ENCODE peak calls at places on chromosomes 5 and 9, in nine cellular contexts. One of them, this sample, is unnamed.

GRCh38 chr9:94891183-94891582 is 164.7 kb downstream of the AOPEP start:
- DNase-seq in upper lobe of left lung: no peak
- DNase-seq in GM12878: no peak
- DNase-seq in stomach: no peak
- DNase-seq in K562: no peak
- DNase-seq in HepG2: no peak
- DNase-seq in HCT116: no peak
- DNase-seq in GM23338: no peak
- DNase-seq in sigmoid colon: no peak
- DNase-seq in this sample: no peak

GRCh38 chr5:110058175-110058574 is 368.4 kb downstream of the MAN2A1 start:
- DNase-seq in upper lobe of left lung: no peak
- DNase-seq in GM12878: no peak
- DNase-seq in stomach: no peak
- DNase-seq in K562: no peak
- DNase-seq in HepG2: no peak
- DNase-seq in HCT116: no peak
- DNase-seq in GM23338: no peak
- DNase-seq in sigmoid colon: no peak
- DNase-seq in this sample: no peak

GRCh38 chr5:157400741-157401140 is 59.3 kb upstream of the NIPAL4 start:
- DNase-seq in upper lobe of left lung: no peak
- DNase-seq in GM12878: no peak
- DNase-seq in stomach: no peak
- DNase-seq in K562: no peak
- DNase-seq in HepG2: no peak
- DNase-seq in HCT116: no peak
- DNase-seq in GM23338: no peak
- DNase-seq in sigmoid colon: no peak
- DNase-seq in this sample: no peak

GRCh38 chr9:6441269-6441668 is 28.3 kb downstream of the UHRF2 start:
- DNase-seq in upper lobe of left lung: no peak
- DNase-seq in GM12878: no peak
- DNase-seq in stomach: no peak
- DNase-seq in K562: no peak
- DNase-seq in HepG2: no peak
- DNase-seq in HCT116: no peak
- DNase-seq in GM23338: no peak
- DNase-seq in sigmoid colon: no peak
- DNase-seq in this sample: no peak

GRCh38 chr5:26229848-26230247 is 808.5 kb downstream of the CDH9 start:
- DNase-seq in upper lobe of left lung: no peak
- DNase-seq in GM12878: no peak
- DNase-seq in stomach: no peak
- DNase-seq in K562: no peak
- DNase-seq in HepG2: no peak
- DNase-seq in HCT116: no peak
- DNase-seq in GM23338: no peak
- DNase-seq in sigmoid colon: no peak
- DNase-seq in this sample: no peak

GRCh38 chr9:128552744-128553221 is 396 bp downstream of the SPTAN1 start:
- DNase-seq in upper lobe of left lung: no peak
- DNase-seq in GM12878: no peak
- DNase-seq in stomach: peak
- DNase-seq in K562: peak
- DNase-seq in HepG2: no peak
- DNase-seq in HCT116: no peak
- DNase-seq in GM23338: peak
- DNase-seq in sigmoid colon: peak
- DNase-seq in this sample: no peak

GRCh38 chr9:112784020-112784788 is 33.6 kb downstream of the SNX30 start:
- DNase-seq in upper lobe of left lung: no peak
- DNase-seq in GM12878: no peak
- DNase-seq in stomach: no peak
- DNase-seq in K562: no peak
- DNase-seq in HepG2: no peak
- DNase-seq in HCT116: no peak
- DNase-seq in GM23338: peak
- DNase-seq in sigmoid colon: no peak
- DNase-seq in this sample: no peak

GRCh38 chr9:71853084-71853483 is 57.9 kb downstream of the ABHD17B start:
- DNase-seq in upper lobe of left lung: no peak
- DNase-seq in GM12878: no peak
- DNase-seq in stomach: no peak
- DNase-seq in K562: no peak
- DNase-seq in HepG2: no peak
- DNase-seq in HCT116: no peak
- DNase-seq in GM23338: no peak
- DNase-seq in sigmoid colon: no peak
- DNase-seq in this sample: no peak

GRCh38 chr9:130138791-130139190 is 33.4 kb upstream of the NCS1 start:
- DNase-seq in upper lobe of left lung: no peak
- DNase-seq in GM12878: no peak
- DNase-seq in stomach: no peak
- DNase-seq in K562: peak
- DNase-seq in HepG2: no peak
- DNase-seq in HCT116: no peak
- DNase-seq in GM23338: no peak
- DNase-seq in sigmoid colon: peak
- DNase-seq in this sample: no peak

GRCh38 chr9:91426123-91426745 is 2.6 kb upstream of the NFIL3 start:
- DNase-seq in upper lobe of left lung: no peak
- DNase-seq in GM12878: no peak
- DNase-seq in stomach: no peak
- DNase-seq in K562: peak
- DNase-seq in HepG2: peak
- DNase-seq in HCT116: peak
- DNase-seq in GM23338: peak
- DNase-seq in sigmoid colon: no peak
- DNase-seq in this sample: no peak

GRCh38 chr5:151682240-151682639 is 4.5 kb downstream of the SPARC start:
- DNase-seq in upper lobe of left lung: no peak
- DNase-seq in GM12878: no peak
- DNase-seq in stomach: no peak
- DNase-seq in K562: no peak
- DNase-seq in HepG2: no peak
- DNase-seq in HCT116: no peak
- DNase-seq in GM23338: no peak
- DNase-seq in sigmoid colon: no peak
- DNase-seq in this sample: no peak

GRCh38 chr9:12698293-12698692 is 5.1 kb downstream of the TYRP1 start:
- DNase-seq in upper lobe of left lung: no peak
- DNase-seq in GM12878: no peak
- DNase-seq in stomach: no peak
- DNase-seq in K562: no peak
- DNase-seq in HepG2: no peak
- DNase-seq in HCT116: no peak
- DNase-seq in GM23338: no peak
- DNase-seq in sigmoid colon: no peak
- DNase-seq in this sample: no peak

GRCh38 chr9:137494104-137494544 is 35.0 kb upstream of the NSMF start:
- DNase-seq in upper lobe of left lung: no peak
- DNase-seq in GM12878: no peak
- DNase-seq in stomach: no peak
- DNase-seq in K562: peak
- DNase-seq in HepG2: no peak
- DNase-seq in HCT116: no peak
- DNase-seq in GM23338: no peak
- DNase-seq in sigmoid colon: no peak
- DNase-seq in this sample: no peak
- TF ChIP-seq POLR2AphosphoS5 in upper lobe of left lung: no peak
- TF ChIP-seq POLR2AphosphoS5 in GM12878: no peak
- TF ChIP-seq POLR2AphosphoS5 in stomach: no peak
- TF ChIP-seq POLR2AphosphoS5 in K562: no peak
- TF ChIP-seq POLR2AphosphoS5 in HepG2: no peak
- TF ChIP-seq POLR2AphosphoS5 in HCT116: no peak
- TF ChIP-seq POLR2AphosphoS5 in GM23338: no peak
- TF ChIP-seq POLR2AphosphoS5 in sigmoid colon: no peak
- TF ChIP-seq POLR2AphosphoS5 in this sample: no peak

DNA sequence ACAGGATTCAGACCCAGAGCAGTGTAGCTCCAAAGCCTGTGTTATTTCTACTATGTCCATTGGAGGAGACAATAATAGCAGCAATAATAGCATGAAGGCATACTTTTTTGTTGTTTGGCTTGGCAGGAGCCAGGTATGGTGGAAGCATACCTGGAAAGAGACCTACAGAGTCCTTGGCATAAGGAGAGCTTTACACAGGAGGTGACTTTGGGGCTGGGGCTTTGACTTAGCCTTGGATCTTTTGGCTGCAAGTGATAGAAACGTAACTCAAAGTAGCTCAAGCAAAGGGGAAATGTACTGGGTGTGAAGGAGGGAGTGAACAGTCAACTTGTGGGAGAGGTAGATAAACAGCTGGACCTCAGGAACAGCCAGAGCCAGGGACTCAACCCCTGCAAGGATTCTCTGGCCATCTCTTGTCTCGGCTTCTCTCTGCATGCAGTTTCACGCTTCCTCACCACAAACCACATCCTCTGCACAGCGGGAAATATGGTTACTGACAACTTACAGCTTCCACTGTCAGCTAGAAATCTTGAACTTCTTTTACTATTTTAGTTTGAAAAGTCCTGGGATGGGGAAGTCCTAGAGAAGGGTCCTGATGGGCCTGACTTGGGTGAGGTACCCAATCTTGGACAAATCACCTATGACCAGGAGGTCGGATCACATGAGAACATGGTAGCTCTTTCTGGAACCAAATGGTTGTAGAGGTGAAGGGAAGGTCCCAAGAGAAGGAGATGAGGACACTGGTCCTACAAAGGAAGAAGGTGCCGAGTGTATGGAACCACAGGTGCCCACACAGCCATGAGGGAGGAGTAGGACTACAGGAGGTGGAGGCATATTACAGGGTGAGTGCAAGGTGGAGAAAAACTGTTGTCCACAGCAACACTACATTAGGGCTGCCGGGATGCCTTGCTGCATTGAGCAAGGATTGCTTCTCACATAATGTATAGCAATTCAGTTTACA is 47.0 kb upstream of the TGFBR1 start:
- DNase-seq in upper lobe of left lung: no peak
- DNase-seq in GM12878: peak
- DNase-seq in stomach: peak
- DNase-seq in K562: peak
- DNase-seq in HepG2: no peak
- DNase-seq in HCT116: no peak
- DNase-seq in GM23338: no peak
- DNase-seq in sigmoid colon: no peak
- DNase-seq in this sample: peak
- TF ChIP-seq POLR2AphosphoS5 in upper lobe of left lung: no peak
- TF ChIP-seq POLR2AphosphoS5 in GM12878: no peak
- TF ChIP-seq POLR2AphosphoS5 in stomach: no peak
- TF ChIP-seq POLR2AphosphoS5 in K562: peak
- TF ChIP-seq POLR2AphosphoS5 in HepG2: no peak
- TF ChIP-seq POLR2AphosphoS5 in HCT116: no peak
- TF ChIP-seq POLR2AphosphoS5 in GM23338: no peak
- TF ChIP-seq POLR2AphosphoS5 in sigmoid colon: no peak
- TF ChIP-seq POLR2AphosphoS5 in this sample: no peak

GRCh38 chr5:82405166-82405565 is 127.0 kb upstream of the RPS23 start:
- DNase-seq in upper lobe of left lung: no peak
- DNase-seq in GM12878: no peak
- DNase-seq in stomach: no peak
- DNase-seq in K562: no peak
- DNase-seq in HepG2: no peak
- DNase-seq in HCT116: no peak
- DNase-seq in GM23338: no peak
- DNase-seq in sigmoid colon: no peak
- DNase-seq in this sample: no peak

GRCh38 chr5:82405618-82406199 is 127.6 kb upstream of the RPS23 start:
- DNase-seq in upper lobe of left lung: no peak
- DNase-seq in GM12878: no peak
- DNase-seq in stomach: no peak
- DNase-seq in K562: no peak
- DNase-seq in HepG2: peak
- DNase-seq in HCT116: no peak
- DNase-seq in GM23338: no peak
- DNase-seq in sigmoid colon: no peak
- DNase-seq in this sample: no peak

GRCh38 chr5:82404382-82404945 is 126.3 kb upstream of the RPS23 start:
- DNase-seq in upper lobe of left lung: no peak
- DNase-seq in GM12878: no peak
- DNase-seq in stomach: no peak
- DNase-seq in K562: no peak
- DNase-seq in HepG2: no peak
- DNase-seq in HCT116: no peak
- DNase-seq in GM23338: no peak
- DNase-seq in sigmoid colon: no peak
- DNase-seq in this sample: no peak

GRCh38 chr5:82408033-82408432 is 129.9 kb upstream of the RPS23 start:
- DNase-seq in upper lobe of left lung: no peak
- DNase-seq in GM12878: no peak
- DNase-seq in stomach: no peak
- DNase-seq in K562: no peak
- DNase-seq in HepG2: peak
- DNase-seq in HCT116: no peak
- DNase-seq in GM23338: no peak
- DNase-seq in sigmoid colon: no peak
- DNase-seq in this sample: no peak

GRCh38 chr5:82406200-82406773 is 128.1 kb upstream of the RPS23 start:
- DNase-seq in upper lobe of left lung: no peak
- DNase-seq in GM12878: no peak
- DNase-seq in stomach: no peak
- DNase-seq in K562: no peak
- DNase-seq in HepG2: no peak
- DNase-seq in HCT116: no peak
- DNase-seq in GM23338: peak
- DNase-seq in sigmoid colon: no peak
- DNase-seq in this sample: no peak
- TF ChIP-seq POLR2AphosphoS5 in upper lobe of left lung: no peak
- TF ChIP-seq POLR2AphosphoS5 in GM12878: no peak
- TF ChIP-seq POLR2AphosphoS5 in stomach: no peak
- TF ChIP-seq POLR2AphosphoS5 in K562: no peak
- TF ChIP-seq POLR2AphosphoS5 in HepG2: no peak
- TF ChIP-seq POLR2AphosphoS5 in HCT116: no peak
- TF ChIP-seq POLR2AphosphoS5 in GM23338: no peak
- TF ChIP-seq POLR2AphosphoS5 in sigmoid colon: no peak
- TF ChIP-seq POLR2AphosphoS5 in this sample: no peak

DNA sequence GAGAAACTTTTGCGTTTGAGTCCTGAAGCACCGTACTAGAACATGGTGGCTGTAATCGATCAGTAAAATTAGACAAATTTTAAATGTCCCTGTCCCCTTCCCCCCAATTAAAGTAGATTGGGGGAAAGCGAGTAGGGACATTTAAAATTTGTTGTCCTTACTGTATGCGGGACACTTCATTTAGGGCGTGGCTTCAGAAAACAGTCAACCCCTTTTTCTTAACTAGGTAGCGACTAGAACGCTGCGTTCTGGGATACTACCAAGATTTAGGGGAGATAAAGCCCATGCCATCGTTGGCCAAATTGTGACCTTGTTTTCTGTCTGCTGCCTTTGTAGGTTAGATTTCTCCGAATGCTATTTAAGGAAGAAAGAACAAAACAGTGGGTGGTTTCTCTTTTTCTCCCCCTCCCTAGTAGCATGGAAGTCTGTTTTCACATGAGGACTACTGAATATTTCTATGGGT is 1.2 kb downstream of the CKS2 start:
- DNase-seq in upper lobe of left lung: no peak
- DNase-seq in GM12878: no peak
- DNase-seq in stomach: no peak
- DNase-seq in K562: peak
- DNase-seq in HepG2: no peak
- DNase-seq in HCT116: no peak
- DNase-seq in GM23338: peak
- DNase-seq in sigmoid colon: no peak
- DNase-seq in this sample: no peak
- TF ChIP-seq POLR2AphosphoS5 in upper lobe of left lung: no peak
- TF ChIP-seq POLR2AphosphoS5 in GM12878: no peak
- TF ChIP-seq POLR2AphosphoS5 in stomach: no peak
- TF ChIP-seq POLR2AphosphoS5 in K562: peak
- TF ChIP-seq POLR2AphosphoS5 in HepG2: no peak
- TF ChIP-seq POLR2AphosphoS5 in HCT116: no peak
- TF ChIP-seq POLR2AphosphoS5 in GM23338: no peak
- TF ChIP-seq POLR2AphosphoS5 in sigmoid colon: no peak
- TF ChIP-seq POLR2AphosphoS5 in this sample: no peak

This sample was measured in GM12891.